ENCODE peak calls at places on chromosomes 6 and 20, in five cellular contexts. V is tibial artery, A is cardiac muscle cell, P is A549, K is K562. I is an unnamed sample.

GRCh38 chr20:32052792-32053362 is 835 bp downstream of the HCK start:
- DNase-seq in V (peak), A (no peak), P (no peak), K (no peak), I (no peak)

GRCh38 chr20:62595491-62595890 is 46.8 kb upstream of the SLCO4A1 start:
- DNase-seq in V (peak), A (no peak), P (peak), K (peak), I (no peak)

GRCh38 chr6:92767101-92767500 is 652.3 kb downstream of the EPHA7 start:
- DNase-seq in V (no peak), A (no peak), P (no peak), K (no peak), I (no peak)

GRCh38 chr6:32318501-32318900 is 53.2 kb downstream of the TSBP1 start:
- DNase-seq in V (no peak), A (no peak), P (no peak), K (no peak), I (no peak)

GRCh38 chr6:37633581-37634237 is 64.0 kb downstream of the MDGA1 start:
- DNase-seq in V (no peak), A (no peak), P (no peak), K (no peak), I (no peak)

GRCh38 chr6:139433647-139434419 is 59.4 kb upstream of the CITED2 start:
- DNase-seq in V (no peak), A (no peak), P (no peak), K (no peak), I (no peak)

GRCh38 chr6:106084973-106085686 is 1.0 kb upstream of the PRDM1 start:
- DNase-seq in V (no peak), A (no peak), P (peak), K (no peak), I (no peak)

GRCh38 chr20:17417221-17417620 is 114.0 kb downstream of the BFSP1 start:
- DNase-seq in V (no peak), A (no peak), P (no peak), K (no peak), I (no peak)

GRCh38 chr6:384898-385297 is 6.7 kb upstream of the IRF4 start:
- DNase-seq in V (no peak), A (no peak), P (no peak), K (no peak), I (no peak)

GRCh38 chr6:170403451-170403850 is 96.9 kb downstream of the FAM120B start:
- DNase-seq in V (no peak), A (peak), P (no peak), K (no peak), I (no peak)

GRCh38 chr20:12455152-12455551 is 537.5 kb downstream of the BTBD3 start:
- DNase-seq in V (no peak), A (no peak), P (no peak), K (no peak), I (no peak)

GRCh38 chr6:18211338-18211737 is 53.0 kb downstream of the DEK start:
- DNase-seq in V (no peak), A (no peak), P (no peak), K (no peak), I (no peak)

GRCh38 chr6:34242252-34243130 is 5.8 kb downstream of the HMGA1 start:
- DNase-seq in V (no peak), A (no peak), P (no peak), K (no peak), I (no peak)

GRCh38 chr6:160992323-160993314 is 1.1 kb downstream of the MAP3K4 start:
- DNase-seq in V (peak), A (peak), P (peak), K (peak), I (peak)

GRCh38 chr6:57324538-57324937 is 7.1 kb downstream of the PRIM2 start:
- DNase-seq in V (no peak), A (no peak), P (peak), K (peak), I (no peak)

GRCh38 chr20:19730716-19731115 is 27.3 kb upstream of the RIN2 start:
- DNase-seq in V (no peak), A (no peak), P (no peak), K (no peak), I (no peak)

GRCh38 chr6:37518116-37518515 is 18.4 kb upstream of the CCDC167 start:
- DNase-seq in V (no peak), A (no peak), P (no peak), K (no peak), I (no peak)

GRCh38 chr6:7568021-7568420 is 22.0 kb upstream of the SNRNP48 start:
- DNase-seq in V (no peak), A (no peak), P (no peak), K (no peak), I (no peak)

GRCh38 chr6:30130887-30131862 is 4.8 kb upstream of the TRIM40 start:
- DNase-seq in V (peak), A (peak), P (peak), K (peak), I (peak)

GRCh38 chr6:130670142-130670541 is 157.1 kb upstream of the SMLR1 start:
- DNase-seq in V (no peak), A (no peak), P (no peak), K (no peak), I (no peak)

GRCh38 chr20:48933017-48933766 is 11.7 kb downstream of the ARFGEF2 start:
- DNase-seq in V (no peak), A (no peak), P (no peak), K (no peak), I (no peak)

GRCh38 chr6:112626468-112627082 is 279.4 kb downstream of the RFPL4B start:
- DNase-seq in V (no peak), A (no peak), P (peak), K (peak), I (no peak)

GRCh38 chr6:124536792-124537191 is 425.4 kb upstream of the RNF217 start:
- DNase-seq in V (no peak), A (no peak), P (peak), K (no peak), I (no peak)

DNA sequence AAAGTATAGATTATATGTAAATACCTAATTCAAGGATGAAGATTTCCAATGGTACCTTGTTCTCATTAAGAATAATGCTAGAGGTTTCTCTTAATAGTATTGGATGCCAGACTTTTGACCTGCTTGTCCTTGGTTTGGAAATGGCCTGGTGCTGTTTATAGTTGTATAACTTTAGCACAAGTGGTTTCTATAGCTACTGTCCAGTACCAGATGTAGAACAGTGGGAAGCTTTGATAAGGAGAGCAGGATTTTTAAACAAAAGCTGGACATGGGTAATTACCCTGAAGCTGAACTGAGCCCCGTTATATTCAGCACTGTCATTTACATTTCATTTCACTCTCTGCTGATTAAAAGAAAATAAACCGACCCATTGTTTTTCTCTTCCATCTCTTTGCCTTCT is 43.7 kb downstream of the TRMT11 start:
- DNase-seq in V (no peak), A (peak), P (no peak), K (no peak), I (no peak)
- H3K27ac ChIP-seq in V (no peak), A (peak), P (no peak), K (no peak), I (no peak)

GRCh38 chr6:41707565-41708200 is 27.7 kb downstream of the TFEB start:
- DNase-seq in V (peak), A (no peak), P (no peak), K (no peak), I (no peak)

GRCh38 chr6:41704656-41705328 is 30.6 kb downstream of the TFEB start:
- DNase-seq in V (no peak), A (no peak), P (no peak), K (no peak), I (no peak)

GRCh38 chr6:41706876-41707564 is 28.4 kb downstream of the TFEB start:
- DNase-seq in V (peak), A (no peak), P (no peak), K (no peak), I (no peak)

GRCh38 chr6:41705329-41705995 is 29.9 kb downstream of the TFEB start:
- DNase-seq in V (no peak), A (no peak), P (no peak), K (no peak), I (no peak)

GRCh38 chr6:41705996-41706835 is 29.2 kb downstream of the TFEB start:
- DNase-seq in V (peak), A (peak), P (peak), K (peak), I (peak)
- H3K27ac ChIP-seq in V (peak), A (peak), P (peak), K (no peak), I (peak)

DNA sequence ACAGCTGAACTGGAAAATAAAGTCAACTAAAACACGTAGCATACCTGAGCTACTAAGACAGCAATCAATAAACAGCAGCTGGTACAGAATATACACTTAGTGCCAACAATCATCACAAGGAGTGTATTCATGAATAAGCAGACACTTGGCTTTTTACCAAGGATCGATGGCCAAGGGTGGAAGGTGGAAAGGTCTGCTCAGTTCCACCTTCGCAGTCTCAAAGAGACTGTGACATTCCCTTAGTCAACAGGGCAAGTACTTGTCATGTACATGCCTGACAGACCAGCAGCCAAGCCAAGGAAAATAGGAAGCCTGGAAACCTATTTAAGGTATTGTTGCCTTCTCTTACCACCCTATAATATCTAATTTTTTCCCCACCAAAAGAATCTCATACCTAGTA is 21.4 kb downstream of the HBS1L start:
- DNase-seq in V (no peak), A (no peak), P (no peak), K (no peak), I (no peak)
- H3K27ac ChIP-seq in V (no peak), A (no peak), P (no peak), K (no peak), I (peak)

DNA sequence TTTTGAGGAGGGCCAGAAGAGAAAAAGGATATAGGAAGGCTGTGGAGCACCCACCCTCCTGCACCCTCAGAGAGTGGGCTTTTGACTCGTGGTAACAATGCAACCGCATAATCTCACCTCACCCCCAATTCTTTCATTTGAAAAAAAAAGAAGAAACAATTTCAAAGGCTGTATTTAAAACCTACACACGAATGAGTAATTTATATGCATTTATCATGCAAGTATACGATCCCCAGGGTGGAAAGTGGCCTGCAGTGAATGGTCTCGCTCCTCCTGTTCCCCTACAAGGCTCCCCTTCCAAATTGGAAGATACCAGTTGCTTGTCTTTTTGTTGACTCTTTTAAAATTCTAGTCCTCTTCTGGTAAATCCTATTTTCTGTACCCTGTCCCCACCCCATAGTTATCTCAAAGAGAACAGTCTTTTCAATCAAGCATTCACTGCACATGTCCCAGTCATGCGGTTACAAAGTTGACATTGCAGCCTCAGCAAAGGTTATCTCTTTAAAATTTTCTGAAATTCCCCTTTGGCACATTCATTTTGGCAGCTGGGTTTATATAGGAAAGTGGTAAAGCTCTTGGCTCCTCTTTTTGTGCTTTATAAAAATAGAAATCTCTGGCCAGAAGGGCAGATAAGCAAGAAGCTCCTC is 110.6 kb downstream of the ARID1B start:
- DNase-seq in V (no peak), A (no peak), P (no peak), K (peak), I (no peak)
- H3K27ac ChIP-seq in V (no peak), A (peak), P (no peak), K (no peak), I (no peak)

GRCh38 chr6:20400476-20401402 is 940 bp upstream of the E2F3 start:
- DNase-seq in V (peak), A (peak), P (peak), K (peak), I (no peak)
- H3K27ac ChIP-seq in V (peak), A (peak), P (peak), K (peak), I (peak)

I was measured in substantia nigra.